ENCODE peak calls at places on chromosomes 5 and 9, in eight cellular contexts. Z, H, D, G, K, F, J and U are unnamed samples.

GRCh38 chr5:35194636-35195471 is 35.4 kb downstream of the PRLR start:
- DNase-seq in D (no peak), K (no peak), F (no peak), Z (peak), G (no peak), H (no peak), J (peak), U (no peak)

GRCh38 chr5:19241690-19242089 is 746.3 kb downstream of the CDH18 start:
- DNase-seq in K (no peak), F (no peak), D (no peak), G (no peak), Z (no peak), J (no peak), H (no peak), U (no peak)

GRCh38 chr9:125739442-125739841 is 7.7 kb upstream of the PBX3 start:
- DNase-seq in G (no peak), D (no peak), K (no peak), Z (no peak), H (no peak), J (no peak), F (no peak), U (no peak)

GRCh38 chr5:178839319-178839704 is 20.4 kb upstream of the ZNF354B start:
- DNase-seq in G (peak), H (peak), J (peak), K (no peak), F (no peak), Z (peak), D (no peak), U (no peak)

GRCh38 chr5:1329111-1329579 is 15.8 kb downstream of the CLPTM1L start:
- DNase-seq in H (no peak), F (no peak), J (peak), K (no peak), G (no peak), Z (no peak), D (no peak), U (peak)

GRCh38 chr5:150672237-150672883 is 11.3 kb downstream of the MYOZ3 start:
- DNase-seq in K (no peak), D (no peak), F (peak), J (peak), H (no peak), G (no peak), Z (peak), U (no peak)

GRCh38 chr5:132473019-132473531 is 17.5 kb downstream of the IRF1 start:
- DNase-seq in H (peak), J (peak), D (peak), K (peak), F (no peak), Z (no peak), G (peak), U (no peak)

GRCh38 chr5:79235222-79235577 is 731 bp upstream of the JMY start:
- DNase-seq in D (no peak), G (no peak), Z (no peak), K (no peak), J (no peak), H (no peak), F (peak), U (no peak)

GRCh38 chr5:98428806-98429205 is 344.7 kb upstream of the RGMB start:
- DNase-seq in G (no peak), D (no peak), J (no peak), H (no peak), K (no peak), F (no peak), Z (no peak), U (no peak)

GRCh38 chr9:136691316-136692189 is 4.3 kb upstream of the AGPAT2 start:
- DNase-seq in F (no peak), J (peak), H (no peak), K (no peak), D (no peak), Z (no peak), G (no peak), U (no peak)

GRCh38 chr9:130172858-130173461 is 756 bp downstream of the NCS1 start:
- DNase-seq in K (no peak), G (no peak), J (peak), Z (no peak), F (peak), H (peak), D (no peak), U (no peak)

GRCh38 chr5:151184316-151185042 is 26.9 kb upstream of the ANXA6 start:
- DNase-seq in G (no peak), H (no peak), J (no peak), Z (no peak), F (no peak), D (no peak), K (no peak), U (no peak)

GRCh38 chr5:145946112-145946861 is 9.9 kb downstream of the SH3RF2 start:
- DNase-seq in F (peak), D (no peak), K (no peak), H (no peak), Z (peak), G (no peak), J (no peak), U (no peak)

GRCh38 chr5:173234129-173234793 is 745 bp downstream of the NKX2-5 start:
- DNase-seq in D (no peak), J (no peak), G (no peak), F (no peak), K (no peak), H (no peak), Z (no peak), U (no peak)

GRCh38 chr9:3900673-3901318 is 375.0 kb upstream of the RFX3 start:
- DNase-seq in H (no peak), G (no peak), F (no peak), D (no peak), Z (no peak), K (no peak), J (no peak), U (peak)